ENCODE peak calls at places on chromosomes 4 and X, in six cellular contexts. X is NB4; Y is H7; M is stimulated activated CD8-positive, alpha-beta memory T cell treated with anti-CD3 and anti-CD28 coated beads, Interleukin-7, amount 100 ng/mL, for 24 hours; N is GM19239; O is Caki2. Z is an unnamed sample.

GRCh38 chr4:64192731-64193412 is 216.4 kb downstream of the TECRL start:
- DNase-seq in Y (no peak), N (no peak), M (no peak), O (no peak), X (no peak), Z (no peak)

GRCh38 chr4:16914208-16914607 is 15.8 kb upstream of the LDB2 start:
- DNase-seq in Y (peak; percentile 43), O (no peak), X (peak; percentile 26), M (no peak), N (no peak), Z (no peak)

GRCh38 chr4:151887151-151887815 is 126.5 kb upstream of the GATB start:
- DNase-seq in X (peak; percentile 49), O (no peak), M (no peak), N (no peak), Y (no peak), Z (no peak)

GRCh38 chr4:8095956-8096689 is 62.5 kb downstream of the ABLIM2 start:
- DNase-seq in O (no peak), M (no peak), X (no peak), Y (no peak), N (no peak), Z (no peak)

GRCh38 chrX:68432648-68433047 is 647 bp downstream of the OPHN1 start:
- DNase-seq in X (no peak), M (no peak), O (no peak), N (no peak), Y (peak; percentile 4), Z (no peak)

GRCh38 chrX:45196701-45197100 is 4.0 kb downstream of the DIPK2B start:
- DNase-seq in O (no peak), Y (no peak), X (no peak), M (no peak), N (no peak), Z (no peak)

GRCh38 chr4:5882947-5883346 is 9.9 kb downstream of the CRMP1 start:
- DNase-seq in N (no peak), X (no peak), O (no peak), Y (no peak), M (no peak), Z (no peak)

GRCh38 chr4:2962099-2962455 is 1.1 kb downstream of the NOP14 start:
- DNase-seq in N (no peak), X (peak; percentile 71), Y (peak; percentile 20), O (no peak), M (no peak), Z (no peak)

GRCh38 chrX:41332988-41333743 is 796 bp upstream of the DDX3X start:
- DNase-seq in M (peak; percentile 58), N (no peak), X (peak; percentile 93), O (peak; percentile 89), Y (peak; percentile 94), Z (peak; percentile 43)

GRCh38 chr4:109801895-109802319 is at the start of gene CFI:
- DNase-seq in X (no peak), N (no peak), O (peak; percentile 14), M (no peak), Y (no peak), Z (no peak)

GRCh38 chr4:174578366-174578765 is 56.1 kb upstream of the HPGD start:
- DNase-seq in Y (no peak), X (no peak), O (no peak), N (no peak), M (no peak), Z (no peak)

GRCh38 chr4:98284640-98285046 is 23.5 kb downstream of the RAP1GDS1 start:
- DNase-seq in X (no peak), O (peak; percentile 73), M (no peak), Y (peak; percentile 30), N (no peak), Z (no peak)

GRCh38 chr4:100366213-100366612 is 151.6 kb downstream of the EMCN start:
- DNase-seq in O (no peak), X (no peak), Y (peak; percentile 6), M (no peak), N (no peak), Z (no peak)

GRCh38 chrX:47831788-47832187 is 4.9 kb upstream of the ZNF81 start:
- DNase-seq in X (peak; percentile 61), M (no peak), Y (peak; percentile 44), O (peak; percentile 27), N (no peak), Z (peak; percentile 5)

GRCh38 chrX:2629316-2630168 is 61.6 kb upstream of the CD99 start:
- DNase-seq in X (no peak), N (no peak), Y (no peak), O (peak; percentile 4), M (no peak), Z (no peak)

GRCh38 chr4:41215155-41215554 is 813 bp upstream of the APBB2 start:
- DNase-seq in O (peak; percentile 2), M (no peak), N (no peak), Y (no peak), X (peak; percentile 13), Z (no peak)

GRCh38 chr4:141971854-141972253 is 335.5 kb downstream of the IL15 start:
- DNase-seq in X (peak; percentile 4), Y (no peak), M (no peak), N (no peak), O (no peak), Z (no peak)

GRCh38 chr4:25088342-25088952 is 57.7 kb upstream of the LGI2 start:
- DNase-seq in N (no peak), Y (peak; percentile 38), X (peak; percentile 77), M (no peak), O (no peak), Z (no peak)

GRCh38 chrX:153495362-153495751 is 577 bp downstream of the BGN start:
- DNase-seq in M (no peak), X (no peak), Y (no peak), N (no peak), O (no peak), Z (no peak)

GRCh38 chr4:100174985-100175383 is 15.3 kb downstream of the DDIT4L start:
- DNase-seq in O (no peak), N (no peak), X (no peak), Y (no peak), M (no peak), Z (no peak)

GRCh38 chr4:93870876-93871458 is 42.4 kb downstream of the ATOH1 start:
- DNase-seq in M (no peak), Y (no peak), X (no peak), O (no peak), N (no peak), Z (no peak)

GRCh38 chrX:103774070-103774642 is 2.5 kb upstream of the PLP1 start:
- DNase-seq in X (peak; percentile 10), M (no peak), Y (no peak), N (no peak), O (no peak), Z (no peak)

GRCh38 chr4:133148690-133149363 is at the start of gene PCDH10:
- DNase-seq in O (peak; percentile 89), Y (peak; percentile 92), N (no peak), X (no peak), M (peak; percentile 7), Z (no peak)

GRCh38 chr4:40856836-40857362 is 107.1 kb downstream of the NSUN7 start:
- DNase-seq in O (peak; percentile 64), Y (peak; percentile 98), N (peak; percentile 66), M (peak; percentile 40), X (peak; percentile 81), Z (peak; percentile 71)

GRCh38 chrX:65697173-65697572 is 29.7 kb downstream of the MSN start:
- DNase-seq in X (peak; percentile 68), Y (no peak), O (no peak), N (no peak), M (no peak), Z (no peak)

GRCh38 chr4:15077969-15078368 is 75.7 kb downstream of the CPEB2 start:
- DNase-seq in Y (no peak), M (no peak), N (no peak), X (peak; percentile 74), O (no peak), Z (no peak)

GRCh38 chrX:53013291-53013690 is 35.3 kb upstream of the GPR173 start:
- DNase-seq in Y (no peak), X (no peak), M (no peak), O (no peak), N (no peak), Z (no peak)

GRCh38 chr4:5758741-5759140 is 47.7 kb downstream of the EVC start:
- DNase-seq in O (peak; percentile 85), M (peak; percentile 37), X (no peak), Y (no peak), N (no peak), Z (no peak)

GRCh38 chrX:20974326-20974725 is 399.9 kb upstream of the CNKSR2 start:
- DNase-seq in Y (no peak), N (no peak), O (no peak), X (peak; percentile 5), M (no peak), Z (no peak)

GRCh38 chr4:108651068-108651794 is 832 bp downstream of the OSTC start:
- DNase-seq in O (peak; percentile 19), X (peak; percentile 66), Y (no peak), N (no peak), M (no peak), Z (no peak)

GRCh38 chr4:93168053-93168452 is 660.5 kb upstream of the ATOH1 start:
- DNase-seq in M (no peak), N (no peak), X (no peak), O (no peak), Y (no peak), Z (no peak)

GRCh38 chr4:14700544-14700943 is 301.7 kb upstream of the CPEB2 start:
- DNase-seq in M (no peak), N (no peak), O (no peak), Y (no peak), X (no peak), Z (no peak)

GRCh38 chr4:87423313-87424031 is 1.1 kb downstream of the NUDT9 start:
- DNase-seq in Y (peak; percentile 21), M (no peak), O (no peak), N (no peak), X (peak; percentile 30), Z (no peak)

GRCh38 chrX:19964017-19964710 is 26.7 kb downstream of the BCLAF3 start:
- DNase-seq in Y (no peak), M (no peak), X (no peak), O (peak; percentile 13), N (no peak), Z (no peak)

GRCh38 chrX:153969904-153970397 is 1.7 kb downstream of the HCFC1 start:
- DNase-seq in Y (peak; percentile 71), N (no peak), M (no peak), O (peak; percentile 22), X (no peak), Z (no peak)

GRCh38 chr4:154164931-154165839 is 326.4 kb downstream of the DCHS2 start:
- DNase-seq in N (no peak), M (no peak), X (no peak), Y (no peak), O (peak; percentile 97), Z (no peak)

GRCh38 chr4:78645853-78646757 is 94.5 kb downstream of the ANXA3 start:
- DNase-seq in N (no peak), X (peak; percentile 23), Y (no peak), O (peak; percentile 98), M (no peak), Z (no peak)

GRCh38 chr4:24655326-24655725 is 71.0 kb upstream of the DHX15 start:
- DNase-seq in M (no peak), Y (no peak), X (no peak), N (no peak), O (no peak), Z (no peak)

GRCh38 chr4:107197121-107197520 is 161.0 kb upstream of the DKK2 start:
- DNase-seq in N (no peak), O (no peak), M (no peak), Y (no peak), X (no peak), Z (no peak)